ENCODE peak calls at places on chromosomes 2 and 18, in six cellular contexts. C, B, D, O, F and Q are unnamed samples.

GRCh38 chr18:48996901-48997463 is 46.2 kb upstream of the SMAD7 start:
- DNase-seq in D (peak; percentile 76), O (no peak), B (peak; percentile 91), F (no peak), C (peak; percentile 89), Q (peak; percentile 88)

GRCh38 chr2:166384774-166385173 is 9.0 kb upstream of the SCN9A start:
- DNase-seq in B (peak; percentile 23), F (no peak), O (no peak), D (peak; percentile 66), C (peak; percentile 6), Q (no peak)

GRCh38 chr2:229704231-229704630 is 10.1 kb downstream of the DNER start:
- DNase-seq in F (no peak), D (no peak), C (no peak), O (no peak), B (no peak), Q (no peak)

GRCh38 chr2:47519147-47519537 is 116.2 kb downstream of the MSH2 start:
- DNase-seq in F (no peak), D (no peak), C (no peak), O (no peak), B (no peak), Q (no peak)

GRCh38 chr18:907171-907879 is 2.7 kb downstream of the ADCYAP1 start:
- DNase-seq in D (no peak), F (no peak), C (no peak), O (no peak), B (no peak), Q (no peak)

GRCh38 chr2:9287400-9288059 is 80.9 kb downstream of the ASAP2 start:
- DNase-seq in C (peak; percentile 100), F (no peak), B (peak; percentile 100), D (peak; percentile 100), O (no peak), Q (peak; percentile 99)

GRCh38 chr2:160207804-160208661 is 8.0 kb upstream of the ITGB6 start:
- DNase-seq in C (peak; percentile 91), D (peak; percentile 90), B (peak; percentile 96), F (peak; percentile 65), O (peak; percentile 94), Q (peak; percentile 98)

GRCh38 chr18:9792565-9793226 is 84.6 kb downstream of the RAB31 start:
- DNase-seq in O (no peak), F (no peak), B (no peak), D (no peak), C (no peak), Q (no peak)

GRCh38 chr2:35997488-35997887 is 358.1 kb upstream of the CRIM1 start:
- DNase-seq in F (no peak), D (no peak), B (no peak), O (no peak), C (no peak), Q (no peak)

GRCh38 chr2:218260742-218261423 is at the start of gene GPBAR1:
- DNase-seq in B (no peak), F (no peak), C (no peak), D (no peak), O (no peak), Q (no peak)

GRCh38 chr2:62774555-62775366 is 69.2 kb downstream of the EHBP1 start:
- DNase-seq in O (no peak), C (peak; percentile 61), D (peak; percentile 75), F (no peak), B (peak; percentile 70), Q (peak; percentile 72)

GRCh38 chr2:168717790-168718502 is 84.5 kb upstream of the NOSTRIN start:
- DNase-seq in O (no peak), B (peak; percentile 64), C (peak; percentile 52), F (no peak), D (no peak), Q (no peak)

GRCh38 chr18:70454705-70455322 is 166.0 kb downstream of the SOCS6 start:
- DNase-seq in B (peak; percentile 61), O (no peak), D (peak; percentile 86), C (peak; percentile 39), F (peak; percentile 24), Q (peak; percentile 87)

GRCh38 chr2:21043744-21044532 is at the start of gene APOB:
- DNase-seq in B (no peak), O (no peak), C (no peak), D (no peak), F (no peak), Q (no peak)

GRCh38 chr2:212686285-212686895 is 147.8 kb upstream of the ERBB4 start:
- DNase-seq in B (peak; percentile 43), O (peak; percentile 26), F (peak; percentile 19), D (peak; percentile 84), C (peak; percentile 34), Q (peak; percentile 35)

GRCh38 chr2:72573232-72573631 is 252.6 kb downstream of the EXOC6B start:
- DNase-seq in C (no peak), O (no peak), F (no peak), D (peak; percentile 24), B (no peak), Q (no peak)

GRCh38 chr2:158996378-158996993 is 28.0 kb downstream of the TANC1 start:
- DNase-seq in O (no peak), D (no peak), F (no peak), B (no peak), C (no peak), Q (no peak)

GRCh38 chr2:42545714-42546390 is 22.6 kb upstream of the MTA3 start:
- DNase-seq in B (no peak), O (no peak), C (no peak), F (no peak), D (no peak), Q (no peak)

GRCh38 chr2:25279091-25279651 is 62.6 kb downstream of the DNMT3A start:
- DNase-seq in F (peak; percentile 62), O (peak; percentile 85), D (no peak), C (no peak), B (peak; percentile 36), Q (no peak)

GRCh38 chr2:189022492-189022891 is 48.3 kb downstream of the COL3A1 start:
- DNase-seq in B (no peak), C (no peak), D (peak; percentile 73), F (peak; percentile 50), O (no peak), Q (peak; percentile 92)

GRCh38 chr2:126634273-126634861 is 21.6 kb upstream of the GYPC start:
- DNase-seq in C (no peak), B (peak; percentile 1), F (no peak), D (peak; percentile 7), O (no peak), Q (no peak)

GRCh38 chr2:56537756-56538155 is 354.0 kb downstream of the CCDC85A start:
- DNase-seq in O (no peak), D (no peak), C (peak; percentile 18), B (peak; percentile 39), F (no peak), Q (no peak)

GRCh38 chr2:151264157-151264835 is 2.6 kb upstream of the RBM43 start:
- DNase-seq in F (no peak), D (no peak), O (no peak), B (no peak), C (no peak), Q (peak; percentile 35)

GRCh38 chr2:144471316-144472045 is 48.4 kb downstream of the ZEB2 start:
- DNase-seq in D (no peak), B (no peak), C (no peak), F (no peak), O (no peak), Q (no peak)

GRCh38 chr2:144472046-144472412 is 47.9 kb downstream of the ZEB2 start:
- DNase-seq in D (no peak), B (no peak), O (no peak), C (no peak), F (no peak), Q (no peak)

GRCh38 chr2:144469788-144470187 is 50.1 kb downstream of the ZEB2 start:
- DNase-seq in B (no peak), O (no peak), F (no peak), C (no peak), D (no peak), Q (no peak)

GRCh38 chr2:144470334-144470733 is 49.6 kb downstream of the ZEB2 start:
- DNase-seq in D (peak; percentile 35), C (no peak), O (no peak), B (no peak), F (no peak), Q (no peak)

GRCh38 chr2:144470819-144471218 is 49.1 kb downstream of the ZEB2 start:
- DNase-seq in D (peak; percentile 65), C (peak; percentile 33), B (peak; percentile 47), F (no peak), O (no peak), Q (no peak)
- H3K4me3 ChIP-seq in D (no peak overlapping the region), C (no peak overlapping the region), B (no peak overlapping the region), F (no peak overlapping the region), O (no peak overlapping the region), Q (no peak overlapping the region)

GRCh38 chr2:7378642-7379041 is 461.4 kb downstream of the RNF144A start:
- DNase-seq in B (no peak), C (no peak), F (no peak), O (no peak), D (no peak), Q (no peak)

GRCh38 chr2:7377861-7378569 is 460.8 kb downstream of the RNF144A start:
- DNase-seq in O (peak; percentile 37), F (no peak), D (no peak), C (no peak), B (no peak), Q (no peak)

GRCh38 chr2:7375901-7376300 is 458.7 kb downstream of the RNF144A start:
- DNase-seq in B (no peak), D (no peak), F (no peak), O (no peak), C (no peak), Q (no peak)

GRCh38 chr2:7384773-7385349 is 467.6 kb downstream of the RNF144A start:
- DNase-seq in D (no peak), C (no peak), F (no peak), O (no peak), B (no peak), Q (no peak)

DNA sequence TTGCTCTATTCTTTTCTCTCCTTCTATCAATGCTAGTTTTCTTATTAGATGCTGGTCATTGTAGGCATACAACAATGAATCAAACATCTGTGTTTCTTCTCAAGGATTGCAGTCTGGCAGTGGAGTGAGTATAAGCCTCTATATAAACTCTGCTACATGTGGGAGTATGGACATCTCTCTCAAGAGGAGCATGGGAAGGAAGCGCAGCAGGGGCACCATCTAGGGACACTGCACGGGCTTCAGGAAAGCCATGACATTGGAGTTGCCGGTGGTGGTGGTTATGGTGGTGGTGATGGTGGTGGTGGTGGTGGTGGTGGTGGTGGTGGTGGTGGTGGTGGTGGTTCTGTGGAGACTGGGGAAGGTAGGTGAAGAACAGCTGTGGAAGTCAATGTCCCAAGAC is 462.6 kb downstream of the RNF144A start:
- DNase-seq in F (no peak), B (no peak), D (no peak), O (no peak), C (no peak), Q (no peak)
- TF ChIP-seq CTCF in F (no peak), B (no peak), D (no peak), O (no peak), C (no peak), Q (no peak)

GRCh38 chr2:260507-261161 is 3.2 kb downstream of the SH3YL1 start:
- DNase-seq in B (no peak), C (no peak), D (no peak), O (no peak), F (no peak), Q (peak; percentile 31)
- H3K4me3 ChIP-seq in B (no peak overlapping the region), C (no peak overlapping the region), D (no peak overlapping the region), O (no peak overlapping the region), F (no peak overlapping the region), Q (no peak overlapping the region)

DNA sequence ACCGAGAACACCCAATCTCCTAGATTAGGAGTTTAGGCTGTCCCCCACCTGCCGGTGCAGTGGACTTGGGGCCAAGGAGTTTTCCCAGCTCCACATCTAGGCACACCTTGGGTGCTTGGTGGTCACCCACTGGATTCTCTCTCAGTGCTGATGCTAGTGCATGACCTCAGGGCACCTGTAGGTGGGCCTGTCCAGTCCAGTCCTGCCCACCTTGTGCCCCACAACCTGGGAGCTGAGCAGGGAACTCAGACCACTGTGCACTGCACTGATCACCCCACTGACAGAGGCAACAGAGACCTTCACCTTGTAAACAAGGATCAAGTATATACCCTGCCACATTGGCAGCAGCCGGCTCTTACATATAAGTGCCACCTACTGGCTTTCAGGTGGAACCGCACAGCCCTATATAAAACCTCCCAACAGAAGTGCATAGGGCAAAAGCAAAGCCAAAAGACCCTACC is 12.7 kb upstream of the CDH19 start:
- DNase-seq in F (no peak), C (no peak), D (peak; percentile 35), B (peak; percentile 7), O (no peak), Q (no peak)
- TF ChIP-seq CTCF in F (no peak), C (no peak), D (peak; percentile 52), B (no peak), O (no peak), Q (no peak)